ENCODE peak calls at places on chromosomes 13 and 19, in five cellular contexts. D is thoracic aorta; I is heart right ventricle; U is CD4-positive, alpha-beta memory T cell; M is lung. A is an unnamed sample. For H3K4me1, the result is how much of the 10 kb centered on the place peaks cover.

GRCh38 chr13:44257806-44258205 is 115.8 kb upstream of the SERP2 start:
- DNase-seq in D (no peak), I (no peak), U (no peak), M (no peak), A (no peak)

GRCh38 chr13:106187092-106187491 is 348.4 kb downstream of the EFNB2 start:
- DNase-seq in D (no peak), I (no peak), U (no peak), M (no peak), A (no peak)

GRCh38 chr13:109779074-109779473 is 7.3 kb downstream of the IRS2 start:
- DNase-seq in D (no peak), I (no peak), U (peak), M (no peak), A (no peak)

GRCh38 chr19:52748336-52748950 is 13.6 kb upstream of the ZNF611 start:
- DNase-seq in D (no peak), I (peak), U (peak), M (no peak), A (peak)

GRCh38 chr13:109673477-109673876 is 112.9 kb downstream of the IRS2 start:
- DNase-seq in D (no peak), I (no peak), U (no peak), M (no peak), A (no peak)

GRCh38 chr19:55369651-55370304 is 485 bp downstream of the IL11 start:
- DNase-seq in D (no peak), I (no peak), U (peak), M (no peak), A (no peak)

GRCh38 chr13:73300718-73301425 is 242.1 kb downstream of the KLF5 start:
- DNase-seq in D (no peak), I (no peak), U (no peak), M (no peak), A (no peak)

GRCh38 chr13:79936368-79937136 is 404.4 kb downstream of the SPRY2 start:
- DNase-seq in D (peak), I (peak), U (no peak), M (peak), A (no peak)

GRCh38 chr13:93249259-93249917 is 22.8 kb downstream of the GPC6 start:
- DNase-seq in D (no peak), I (no peak), U (no peak), M (no peak), A (no peak)

GRCh38 chr19:34963531-34964406 is at the start of gene ZNF792:
- DNase-seq in D (no peak), I (peak), U (peak), M (peak), A (peak)

GRCh38 chr13:32731576-32731975 is 145.3 kb downstream of the PDS5B start:
- DNase-seq in D (no peak), I (no peak), U (no peak), M (no peak), A (no peak)

GRCh38 chr13:27001705-27002104 is 169.9 kb downstream of the USP12 start:
- DNase-seq in D (no peak), I (no peak), U (no peak), M (no peak), A (no peak)

GRCh38 chr13:31053098-31053497 is 108.6 kb downstream of the HSPH1 start:
- DNase-seq in D (no peak), I (peak), U (no peak), M (no peak), A (peak)

GRCh38 chr13:89163081-89163480 is 1491.9 kb downstream of the SLITRK5 start:
- DNase-seq in D (no peak), I (no peak), U (no peak), M (no peak), A (no peak)

GRCh38 chr19:4414800-4415251 is 12.4 kb downstream of the CHAF1A start:
- DNase-seq in D (no peak), I (no peak), U (no peak), M (no peak), A (no peak)

GRCh38 chr19:4521170-4521887 is 3.0 kb upstream of the PLIN4 start:
- DNase-seq in D (no peak), I (no peak), U (no peak), M (no peak), A (no peak)

GRCh38 chr19:47381653-47382279 is 32.7 kb downstream of the DHX34 start:
- DNase-seq in D (no peak), I (no peak), U (no peak), M (no peak), A (no peak)

GRCh38 chr13:106468948-106469590 is 66.4 kb downstream of the EFNB2 start:
- DNase-seq in D (no peak), I (no peak), U (no peak), M (no peak), A (no peak)

GRCh38 chr19:27971071-27971470 is 1241.9 kb downstream of the UQCRFS1 start:
- DNase-seq in D (no peak), I (no peak), U (no peak), M (no peak), A (no peak)

GRCh38 chr19:19524053-19524452 is 4.7 kb upstream of the YJEFN3 start:
- DNase-seq in D (no peak), I (no peak), U (no peak), M (no peak), A (no peak)

GRCh38 chr19:584240-585001 is 5.3 kb upstream of the HCN2 start:
- DNase-seq in D (no peak), I (peak), U (peak), M (no peak), A (peak)

GRCh38 chr19:46610413-46610775 is 9.3 kb downstream of the CALM3 start:
- DNase-seq in D (no peak), I (no peak), U (no peak), M (no peak), A (peak)

GRCh38 chr13:110415669-110416068 is 108.6 kb downstream of the COL4A2 start:
- DNase-seq in D (no peak), I (peak), U (no peak), M (no peak), A (no peak)

GRCh38 chr19:18017275-18018083 is 9.5 kb downstream of the ARRDC2 start:
- DNase-seq in D (no peak), I (peak), U (no peak), M (no peak), A (peak)

GRCh38 chr19:39236527-39236926 is 8.3 kb downstream of the IFNL3 start:
- DNase-seq in D (no peak), I (no peak), U (peak), M (no peak), A (no peak)

GRCh38 chr13:114259374-114259773 is 22.0 kb upstream of the UPF3A start:
- DNase-seq in D (no peak), I (no peak), U (no peak), M (no peak), A (no peak)
- H3K4me1 ChIP-seq in D (under half), I (under half), U (half or more), M (under half), A (under half)

DNA sequence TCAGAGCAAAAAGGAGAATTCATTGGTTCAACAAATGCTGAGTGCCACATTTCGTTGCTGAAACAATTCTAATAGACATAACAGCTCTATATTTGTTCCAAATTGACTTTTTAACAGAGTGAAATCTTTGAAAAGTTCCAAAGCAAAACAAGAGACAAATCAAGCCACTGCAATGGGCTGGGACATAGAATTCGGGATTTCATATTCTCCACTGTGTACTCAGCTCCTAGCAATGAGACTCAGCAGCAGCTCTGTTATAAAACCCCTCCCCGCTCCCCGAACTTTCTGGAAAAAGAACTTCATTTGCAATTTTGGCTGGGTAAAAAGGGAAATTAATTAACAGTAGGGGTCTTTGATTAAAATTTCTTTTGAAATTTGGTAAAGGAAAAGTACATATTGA is 11.3 kb downstream of the RFX2 start:
- DNase-seq in D (no peak), I (no peak), U (no peak), M (no peak), A (no peak)
- H3K4me1 ChIP-seq in D (under half), I (half or more), U (under half), M (under half), A (under half)

GRCh38 chr19:2059422-2060201 is 8.6 kb upstream of the MKNK2 start:
- DNase-seq in D (no peak), I (no peak), U (no peak), M (peak), A (peak)
- H3K4me1 ChIP-seq in D (under half), I (half or more), U (half or more), M (under half), A (half or more)

GRCh38 chr13:24503376-24503690 is 9.2 kb downstream of the PARP4 start:
- DNase-seq in D (no peak), I (no peak), U (no peak), M (no peak), A (no peak)
- H3K4me1 ChIP-seq in D (under half), I (under half), U (under half), M (under half), A (under half)

DNA sequence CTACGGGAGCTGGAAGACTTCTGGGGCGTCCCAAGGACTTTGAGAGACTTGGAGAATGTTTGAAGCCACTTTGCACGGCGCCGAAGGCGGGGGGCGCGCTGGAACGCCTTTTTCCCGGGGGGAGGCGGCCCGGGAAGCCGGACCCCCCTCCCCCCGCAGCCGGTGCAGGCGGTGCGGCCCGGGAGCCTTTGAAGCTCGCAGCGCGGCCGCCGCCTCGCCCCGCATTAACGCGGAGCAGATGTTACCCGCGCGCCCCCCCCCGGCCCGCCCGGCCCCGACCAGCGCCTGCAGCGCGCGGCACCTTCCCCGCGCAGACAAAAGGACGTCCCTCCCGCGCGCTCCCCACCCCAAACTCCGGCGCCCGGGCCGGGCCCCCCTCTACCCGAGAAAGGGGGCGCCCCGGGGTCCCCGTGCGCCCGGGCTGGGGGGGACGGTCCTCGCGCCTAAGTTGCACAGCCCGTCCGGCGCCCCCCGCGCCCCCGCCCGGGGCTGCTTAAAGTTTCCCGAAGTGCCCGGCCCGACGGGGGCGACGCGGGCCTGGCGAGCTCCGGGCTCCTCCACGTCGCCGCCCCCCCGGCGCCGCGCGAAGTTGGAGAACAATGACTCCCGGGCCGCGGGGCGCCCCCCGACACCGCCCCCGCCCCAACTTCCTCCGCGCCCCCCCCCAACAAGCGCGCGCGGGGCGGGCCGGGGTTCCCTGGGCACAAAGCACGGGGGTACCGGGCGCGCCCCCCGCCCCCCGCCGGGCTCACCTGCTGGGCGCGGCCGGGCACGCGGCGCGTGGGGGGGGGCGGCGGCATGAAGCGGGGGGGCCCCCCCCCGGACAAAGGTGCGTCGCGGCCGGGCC is 644 bp downstream of the TCF3 start:
- DNase-seq in D (no peak), I (no peak), U (peak), M (no peak), A (peak)
- H3K4me1 ChIP-seq in D (under half), I (under half), U (under half), M (under half), A (under half)

DNA sequence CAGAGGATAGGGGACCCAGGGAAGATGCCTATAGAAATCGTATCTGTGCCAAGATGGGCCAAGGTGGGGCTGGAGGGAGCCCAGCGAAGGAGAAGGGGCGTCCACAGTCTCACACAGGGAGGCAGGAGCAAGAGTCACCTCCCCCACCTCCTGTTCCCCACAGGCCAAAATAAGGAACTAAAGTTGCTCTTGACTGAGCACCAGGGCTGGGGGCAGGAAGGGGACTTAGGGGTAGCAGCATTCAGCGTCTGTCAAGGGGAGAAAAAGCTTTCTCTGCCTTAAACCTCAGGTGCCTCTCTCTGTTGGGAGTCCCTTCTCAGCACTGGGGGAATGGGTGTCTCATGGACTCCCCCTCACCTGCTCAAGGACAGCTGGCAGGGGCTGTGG is 404 bp downstream of the CD79A start:
- DNase-seq in D (no peak), I (no peak), U (no peak), M (no peak), A (no peak)
- H3K4me1 ChIP-seq in D (under half), I (under half), U (half or more), M (under half), A (under half)

GRCh38 chr13:46593403-46593802 is 40.4 kb downstream of the LRCH1 start:
- DNase-seq in D (no peak), I (no peak), U (peak), M (no peak), A (no peak)
- H3K4me1 ChIP-seq in D (under half), I (half or more), U (half or more), M (under half), A (under half)

GRCh38 chr19:13037718-13038117 is 42.4 kb downstream of the NFIX start:
- DNase-seq in D (no peak), I (no peak), U (no peak), M (no peak), A (no peak)
- H3K4me1 ChIP-seq in D (half or more), I (half or more), U (under half), M (under half), A (half or more)

GRCh38 chr19:30158067-30158892 is 213.9 kb upstream of the ZNF536 start:
- DNase-seq in D (no peak), I (no peak), U (no peak), M (no peak), A (no peak)

GRCh38 chr19:30160426-30160825 is 211.8 kb upstream of the ZNF536 start:
- DNase-seq in D (no peak), I (no peak), U (no peak), M (no peak), A (no peak)

GRCh38 chr19:30159636-30160035 is 212.5 kb upstream of the ZNF536 start:
- DNase-seq in D (no peak), I (no peak), U (no peak), M (no peak), A (no peak)

GRCh38 chr19:30156646-30157045 is 214.6 kb downstream of the URI1 start:
- DNase-seq in D (no peak), I (no peak), U (no peak), M (no peak), A (peak)

GRCh38 chr19:30158893-30159245 is 213.3 kb upstream of the ZNF536 start:
- DNase-seq in D (no peak), I (no peak), U (no peak), M (no peak), A (peak)
- H3K4me1 ChIP-seq in D (under half), I (under half), U (under half), M (under half), A (under half)

DNA sequence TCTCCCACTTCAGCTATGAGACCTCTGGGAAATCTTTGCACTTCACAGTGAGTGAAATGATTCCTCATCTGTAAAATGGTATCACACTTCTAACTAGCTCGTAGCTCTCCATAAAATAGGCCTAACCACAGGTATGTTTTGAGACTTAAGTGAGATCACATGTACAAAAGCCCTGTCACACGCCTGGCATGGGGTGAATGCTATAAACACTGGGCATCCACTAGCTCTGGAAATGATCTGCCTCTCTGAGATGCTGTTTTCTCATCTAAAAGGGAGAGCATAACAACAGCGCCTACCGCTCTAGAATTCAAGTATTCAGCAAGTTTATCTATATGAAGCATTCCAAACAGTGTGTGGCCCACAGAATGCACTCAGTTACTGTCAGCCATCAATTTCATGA is 2.2 kb downstream of the AKT2 start:
- DNase-seq in D (no peak), I (no peak), U (no peak), M (no peak), A (no peak)
- H3K4me1 ChIP-seq in D (under half), I (half or more), U (half or more), M (under half), A (half or more)

A was measured in psoas muscle.